ENCODE peak calls at places on chromosomes 13 and 19, in seven cellular contexts. P is ovary, F is suprapubic skin, A is tibial nerve, K is stomach, J is upper lobe of left lung, R is A549. I is an unnamed sample.

GRCh38 chr19:51124729-51125128 is at the start of gene SIGLEC9:
- DNase-seq in K (no peak), F (peak; percentile 82), R (no peak), P (peak; percentile 44), J (peak; percentile 68), A (peak; percentile 39), I (peak; percentile 81)

GRCh38 chr13:69751259-69751658 is 356.4 kb upstream of the ATXN8OS start:
- DNase-seq in J (no peak), P (no peak), K (no peak), F (no peak), A (no peak), R (no peak), I (no peak)

GRCh38 chr13:80177327-80177726 is 163.6 kb downstream of the SPRY2 start:
- DNase-seq in P (no peak), R (no peak), A (no peak), J (no peak), F (no peak), K (no peak), I (no peak)

GRCh38 chr19:38213911-38214625 is 10.0 kb downstream of the DPF1 start:
- DNase-seq in F (peak; percentile 67), K (no peak), A (no peak), P (no peak), J (no peak), R (no peak), I (no peak)

GRCh38 chr13:19069684-19070397 is 111.8 kb downstream of the TUBA3C start:
- DNase-seq in K (no peak), P (no peak), R (no peak), F (no peak), A (no peak), J (no peak), I (no peak)

GRCh38 chr13:85565652-85566051 is 233.6 kb downstream of the SLITRK6 start:
- DNase-seq in P (no peak), F (no peak), K (no peak), A (no peak), R (no peak), J (no peak), I (no peak)

GRCh38 chr13:44620057-44620456 is 43.9 kb upstream of the TSC22D1 start:
- DNase-seq in P (no peak), R (no peak), J (no peak), K (no peak), A (no peak), F (no peak), I (no peak)

GRCh38 chr19:56678205-56678604 is 6.6 kb upstream of the ZNF835 start:
- DNase-seq in K (no peak), F (no peak), J (no peak), P (no peak), R (no peak), A (no peak), I (no peak)

GRCh38 chr13:48320906-48321510 is 17.5 kb downstream of the RB1 start:
- DNase-seq in K (no peak), R (no peak), P (no peak), J (no peak), F (no peak), A (no peak), I (no peak)

GRCh38 chr19:45179063-45179847 is 671 bp downstream of the BLOC1S3 start:
- DNase-seq in R (no peak), P (peak; percentile 47), K (peak; percentile 55), J (no peak), A (no peak), F (no peak), I (no peak)

GRCh38 chr13:42548731-42549554 is 25.0 kb upstream of the TNFSF11 start:
- DNase-seq in R (no peak), F (no peak), A (no peak), J (peak; percentile 30), K (peak; percentile 26), P (no peak), I (peak; percentile 67)

GRCh38 chr13:52159159-52159982 is at the start of gene NEK3:
- DNase-seq in K (peak; percentile 66), P (peak; percentile 69), F (peak; percentile 82), R (peak; percentile 42), A (peak; percentile 41), J (peak; percentile 75), I (peak; percentile 83)

GRCh38 chr19:41276231-41276630 is 12.1 kb downstream of the HNRNPUL1 start:
- DNase-seq in K (no peak), F (no peak), A (no peak), P (no peak), J (no peak), R (no peak), I (no peak)

GRCh38 chr13:43908156-43909126 is 28.7 kb downstream of the LACC1 start:
- DNase-seq in F (no peak), J (no peak), R (peak; percentile 25), A (peak; percentile 40), K (no peak), P (no peak), I (no peak)

GRCh38 chr13:76035711-76036110 is 399.6 kb downstream of the LMO7 start:
- DNase-seq in A (no peak), R (no peak), F (no peak), K (no peak), J (no peak), P (no peak), I (no peak)

GRCh38 chr19:19057720-19058119 is 6.1 kb upstream of the SLC25A42 start:
- DNase-seq in J (no peak), A (no peak), F (no peak), R (no peak), K (no peak), P (no peak), I (no peak)

DNA sequence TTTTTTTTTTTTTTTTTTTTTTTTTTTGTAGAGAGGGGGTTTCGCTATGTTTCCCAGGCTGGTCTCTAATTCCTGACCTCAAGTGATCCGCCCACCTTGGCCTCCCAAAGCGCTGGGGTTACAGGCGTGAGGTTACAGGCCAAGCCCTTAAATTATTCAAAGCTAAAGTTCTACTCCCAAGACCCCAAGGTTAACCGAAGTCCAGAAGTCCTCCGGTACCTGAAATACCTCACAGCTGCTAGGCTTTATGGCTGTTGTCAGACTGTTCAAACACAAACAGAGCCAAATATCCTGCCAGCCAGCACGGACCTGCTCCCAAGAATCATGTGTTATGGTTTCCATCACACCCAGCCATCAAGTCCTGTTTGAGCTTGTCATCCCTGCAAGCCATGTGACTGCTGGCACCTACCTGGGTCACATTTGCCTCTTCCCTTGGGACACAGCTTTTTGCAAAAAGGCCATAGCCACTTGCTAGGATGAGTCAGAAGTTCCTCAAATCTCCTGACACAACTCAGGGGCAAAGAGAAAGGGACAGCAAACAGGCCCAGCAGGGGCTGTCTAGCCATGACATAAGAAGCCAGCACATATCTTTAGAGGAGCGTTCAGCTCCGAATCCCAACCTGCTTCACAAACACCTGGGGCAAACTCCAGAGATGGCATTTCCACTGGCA is 129.9 kb downstream of the FOXO1 start:
- DNase-seq in R (no peak), J (no peak), A (no peak), F (no peak), P (no peak), K (peak; percentile 39), I (no peak)
- TF ChIP-seq EP300 in R (no peak), J (no peak), A (no peak), F (no peak), P (no peak), K (no peak), I (no peak)

DNA sequence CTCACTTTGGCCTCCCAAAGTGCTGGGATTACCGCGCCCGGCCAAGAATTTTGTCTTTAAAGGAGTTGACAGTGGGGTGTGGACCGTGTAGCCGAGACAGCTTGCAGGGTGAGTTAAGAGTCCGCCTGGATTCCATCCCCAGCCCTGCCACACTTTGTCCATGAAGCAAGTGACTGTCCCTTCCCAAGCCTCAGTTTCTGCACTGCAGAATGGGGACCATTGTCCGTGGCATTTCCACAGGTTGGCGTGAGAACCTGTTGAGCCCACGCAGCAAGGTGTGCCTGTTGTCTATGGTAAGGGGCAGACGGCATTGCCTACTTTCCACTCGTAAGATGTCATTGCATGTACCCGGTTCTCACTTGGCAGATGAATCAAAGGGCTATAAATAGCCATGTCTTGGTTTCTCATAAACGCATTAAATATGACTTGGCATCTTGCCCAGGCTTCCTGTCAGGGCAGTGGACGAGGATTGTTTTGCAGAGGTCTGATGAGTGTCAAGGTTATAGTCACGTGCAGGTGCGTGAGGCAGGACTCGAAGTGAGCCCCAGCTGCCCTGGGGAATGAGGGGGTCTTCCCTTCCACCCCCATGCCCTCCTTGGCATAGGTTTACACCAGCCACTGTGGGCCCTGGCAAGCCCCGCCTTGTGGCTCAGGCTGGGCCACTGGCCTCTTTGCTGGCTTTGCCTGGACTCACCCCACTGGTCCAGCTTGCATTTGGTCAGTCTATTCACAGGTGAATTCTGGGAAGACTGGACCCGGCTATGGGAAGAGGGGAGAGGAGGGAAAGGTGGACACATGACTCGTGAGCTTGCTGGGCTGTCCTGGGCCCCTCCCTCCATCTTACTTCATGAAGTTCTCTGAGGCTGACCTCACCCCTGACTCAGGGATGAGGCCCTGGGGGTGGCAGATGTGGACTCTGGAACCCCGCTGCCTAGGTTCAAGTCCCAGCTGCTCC is 14.6 kb downstream of the FAM187B start:
- DNase-seq in P (peak; percentile 41), R (peak; percentile 48), F (peak; percentile 84), A (peak; percentile 85), K (peak; percentile 80), J (peak; percentile 89), I (peak; percentile 82)
- TF ChIP-seq EP300 in P (peak; percentile 10), R (no peak), F (no peak), A (peak; percentile 81), K (no peak), J (peak; percentile 70), I (no peak)

DNA sequence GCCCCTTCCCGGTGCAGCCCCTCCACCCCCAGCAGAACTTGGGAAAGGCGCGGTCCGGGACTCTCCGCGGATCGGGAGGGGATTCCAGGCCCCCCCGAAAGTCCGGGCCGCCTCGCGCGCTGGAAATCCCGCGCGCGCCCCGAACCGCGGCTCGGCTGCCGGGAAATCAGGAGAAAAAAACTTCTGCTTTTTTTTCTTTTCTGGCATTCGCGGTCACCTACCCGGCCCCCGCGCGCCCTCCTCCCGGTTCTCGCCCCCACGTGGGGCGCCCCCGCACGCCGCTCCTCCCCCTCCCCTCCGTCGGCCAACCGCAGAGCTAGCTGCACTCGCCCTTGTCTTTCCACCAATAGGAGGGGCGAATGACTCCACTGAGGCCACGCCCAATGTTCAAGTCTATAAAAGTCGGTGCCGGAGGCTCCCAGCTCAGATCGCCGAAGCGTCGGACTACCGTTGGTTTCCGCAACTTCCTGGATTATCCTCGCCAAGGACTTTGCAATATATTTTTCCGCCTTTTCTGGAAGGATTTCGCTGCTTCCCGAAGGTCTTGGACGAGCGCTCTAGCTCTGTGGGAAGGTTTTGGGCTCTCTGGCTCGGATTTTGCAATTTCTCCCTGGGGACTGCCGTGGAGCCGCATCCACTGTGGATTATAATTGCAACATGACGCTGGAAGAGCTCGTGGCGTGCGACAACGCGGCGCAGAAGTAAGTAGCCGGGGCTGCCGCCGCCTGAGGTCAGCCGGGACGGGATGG is at the start of gene GADD45B:
- DNase-seq in R (peak; percentile 94), K (peak; percentile 98), P (peak; percentile 99), J (peak; percentile 97), A (peak; percentile 99), F (peak; percentile 99), I (peak; percentile 99)
- TF ChIP-seq EP300 in R (no peak), K (peak; percentile 53), P (peak; percentile 86), J (peak; percentile 32), A (peak; percentile 70), F (no peak), I (no peak)

DNA sequence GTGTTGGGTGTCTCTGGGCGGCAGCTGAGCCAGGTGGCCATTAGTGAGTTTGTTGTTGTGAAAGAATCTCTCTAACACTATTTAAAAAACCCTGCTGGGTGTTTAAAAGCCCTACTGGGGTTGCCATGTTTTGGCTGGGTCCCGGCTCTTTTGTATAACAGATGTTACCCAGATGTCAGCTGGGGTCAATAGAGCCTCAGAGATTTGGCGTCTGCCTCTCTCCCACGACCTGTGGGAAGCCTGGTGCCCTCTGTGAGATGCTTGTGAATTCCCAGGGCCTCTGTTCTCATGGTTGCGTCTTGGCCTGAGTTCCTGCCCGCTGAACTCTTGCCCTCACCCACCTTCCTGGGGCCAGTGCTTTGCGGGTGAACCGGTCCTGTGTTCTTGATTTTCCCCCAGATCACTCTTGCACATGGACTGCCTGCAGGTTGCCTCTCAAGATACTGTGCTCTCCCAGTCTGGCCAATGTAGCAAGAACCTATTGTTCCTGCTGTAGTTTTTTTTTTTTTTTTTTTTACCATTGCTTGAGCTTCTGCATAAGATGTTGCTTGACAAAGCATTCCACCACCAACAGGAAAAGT is 9.5 kb downstream of the NFILZ start:
- DNase-seq in P (no peak), K (no peak), R (no peak), A (no peak), F (no peak), J (no peak), I (no peak)
- TF ChIP-seq EP300 in P (no peak), K (no peak), R (no peak), A (no peak), F (no peak), J (no peak), I (no peak)